ENCODE peak calls at places on chromosomes 12 and 14, in nine cellular contexts. Z is stomach, F is GM12878, L is esophagus muscularis mucosa, B is HepG2, Q is upper lobe of left lung, A is tibial nerve, V is K562, D is suprapubic skin. S is an unnamed sample. For H3K4me1, the result is how much of the 10 kb centered on the place peaks cover.

GRCh38 chr12:47247418-47247817 is 167.7 kb upstream of the AMIGO2 start:
- DNase-seq in Q (peak), L (no peak), Z (peak), A (no peak), B (no peak), F (no peak), V (no peak), D (no peak), S (peak)

GRCh38 chr14:65976771-65977170 is 509.4 kb upstream of the CCDC196 start:
- DNase-seq in B (no peak), D (no peak), Q (no peak), Z (no peak), L (no peak), F (no peak), A (no peak), V (no peak), S (no peak)

GRCh38 chr14:21201732-21202462 is 46.0 kb upstream of the OR5AU1 start:
- DNase-seq in Z (no peak), F (no peak), V (no peak), D (no peak), Q (no peak), L (no peak), B (no peak), A (no peak), S (no peak)

GRCh38 chr12:108253540-108253939 is 85.6 kb downstream of the CMKLR1 start:
- DNase-seq in F (no peak), Q (no peak), B (no peak), L (no peak), D (peak), A (no peak), Z (no peak), V (no peak), S (no peak)

GRCh38 chr14:25055005-25055404 is 5.1 kb upstream of the STXBP6 start:
- DNase-seq in L (no peak), Z (no peak), D (no peak), B (no peak), Q (no peak), V (no peak), F (no peak), A (no peak), S (no peak)

GRCh38 chr14:68824517-68825347 is 31.9 kb upstream of the ZFP36L1 start:
- DNase-seq in L (no peak), D (no peak), B (peak), F (no peak), Q (peak), A (peak), Z (peak), V (peak), S (peak)

GRCh38 chr12:40107803-40108620 is 2.1 kb upstream of the SLC2A13 start:
- DNase-seq in B (no peak), Z (no peak), D (no peak), L (no peak), F (no peak), A (no peak), Q (no peak), V (no peak), S (no peak)

GRCh38 chr14:72558721-72559120 is 335.2 kb downstream of the DPF3 start:
- DNase-seq in L (no peak), F (no peak), A (no peak), B (no peak), V (no peak), Z (no peak), Q (no peak), D (no peak), S (no peak)

GRCh38 chr14:77259025-77259715 is 11.8 kb downstream of the NGB start:
- DNase-seq in D (no peak), Q (no peak), F (no peak), V (no peak), Z (no peak), A (no peak), B (peak), L (no peak), S (no peak)

GRCh38 chr14:91284791-91285548 is 40.5 kb upstream of the GPR68 start:
- DNase-seq in L (no peak), Q (no peak), Z (no peak), B (no peak), D (no peak), F (no peak), V (no peak), A (no peak), S (no peak)

GRCh38 chr14:39265032-39265431 is 31.3 kb downstream of the MIA2 start:
- DNase-seq in B (no peak), Q (no peak), A (no peak), V (no peak), L (no peak), F (no peak), D (no peak), Z (no peak), S (no peak)

DNA sequence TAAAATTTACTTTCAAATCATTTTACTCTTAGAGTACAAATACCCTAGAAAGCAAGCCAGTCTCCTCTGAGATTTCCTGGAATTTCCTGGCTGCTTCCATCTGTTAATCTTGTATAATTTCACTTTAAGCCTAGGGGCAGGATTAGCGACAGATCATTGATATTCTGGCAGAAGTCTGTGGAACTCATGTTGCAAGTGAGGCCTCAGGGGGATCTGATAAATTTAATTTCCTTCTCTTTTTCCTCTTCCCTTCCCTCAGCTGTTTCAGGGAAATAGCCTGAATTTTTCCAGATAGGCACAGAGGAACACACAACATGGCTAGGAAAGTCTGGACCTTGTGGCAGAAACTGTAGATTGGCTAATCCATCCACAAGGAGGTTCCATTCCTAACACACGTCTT is 5.9 kb upstream of the KRT6A start:
- DNase-seq in L (no peak), F (no peak), D (no peak), Z (no peak), Q (no peak), B (no peak), V (no peak), A (no peak), S (no peak)
- TF ChIP-seq EP300 in L (no peak), F (no peak), D (no peak), Z (no peak), Q (no peak), B (no peak), V (no peak), A (peak), S (no peak)

DNA sequence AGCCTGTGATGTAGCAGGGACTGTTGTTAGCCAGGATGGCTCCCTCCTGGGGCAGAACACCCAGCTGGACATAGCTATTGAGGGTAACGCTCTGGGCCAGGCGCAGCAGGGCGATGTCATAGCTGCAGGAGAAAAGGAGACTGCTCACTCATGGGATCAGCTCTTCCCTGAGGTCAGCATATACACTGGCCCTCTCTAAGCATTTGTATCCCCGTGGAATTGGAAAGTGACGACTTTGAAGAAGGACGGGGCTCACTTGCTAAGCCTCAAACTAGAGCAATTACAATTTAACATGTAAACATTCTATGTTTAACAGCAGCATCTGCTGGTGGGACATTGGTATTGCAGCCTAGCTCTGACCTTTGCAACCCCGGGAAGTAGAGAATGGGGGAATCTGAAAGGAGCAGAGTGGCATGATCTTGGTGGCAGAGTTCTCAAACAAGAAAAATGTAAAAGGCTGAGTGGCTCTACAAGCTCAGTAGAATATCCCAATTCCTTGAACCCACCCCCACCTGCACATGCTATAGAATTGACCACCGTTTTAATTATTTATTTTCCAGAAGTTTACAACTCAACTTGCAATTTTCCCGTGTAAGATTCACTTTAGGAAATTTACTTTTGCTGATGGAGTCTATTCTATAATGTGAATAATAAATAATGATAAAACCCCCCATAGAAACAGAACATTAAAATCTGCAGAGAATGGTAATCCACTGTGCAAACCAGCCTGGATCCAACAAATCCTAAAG is 5.0 kb downstream of the CELA1 start:
- DNase-seq in A (peak), Z (peak), Q (peak), L (no peak), F (peak), D (no peak), V (peak), B (peak), S (peak)
- H3K4me3 ChIP-seq in A (no peak), Z (peak), Q (no peak), L (peak), F (no peak), D (no peak), V (no peak), B (no peak), S (no peak)

DNA sequence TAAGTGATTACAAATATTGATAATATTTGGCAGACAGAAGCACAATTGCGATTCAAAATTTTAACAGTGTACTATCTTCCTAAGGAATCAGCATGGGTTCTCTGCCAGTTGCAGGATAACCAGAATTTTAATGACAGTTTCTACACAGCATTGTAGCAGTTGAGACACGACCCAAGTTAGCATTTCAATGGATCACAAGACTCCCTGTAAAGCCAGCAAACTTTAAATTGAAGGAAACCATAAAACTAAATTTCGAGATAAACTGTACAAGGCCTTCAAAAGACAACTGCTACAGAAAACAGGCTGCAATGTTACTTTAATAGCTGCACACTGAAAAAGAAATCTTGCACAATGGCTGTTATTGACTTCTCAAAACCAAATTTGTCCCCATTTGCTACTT is 154.9 kb downstream of the MED13L start:
- DNase-seq in A (no peak), L (no peak), V (no peak), D (no peak), B (no peak), F (no peak), Q (no peak), Z (no peak), S (no peak)
- H3K4me1 ChIP-seq in A (half or more), L (half or more), V (under half), D (half or more), B (under half), F (under half), Q (under half), Z (half or more), S (half or more)

DNA sequence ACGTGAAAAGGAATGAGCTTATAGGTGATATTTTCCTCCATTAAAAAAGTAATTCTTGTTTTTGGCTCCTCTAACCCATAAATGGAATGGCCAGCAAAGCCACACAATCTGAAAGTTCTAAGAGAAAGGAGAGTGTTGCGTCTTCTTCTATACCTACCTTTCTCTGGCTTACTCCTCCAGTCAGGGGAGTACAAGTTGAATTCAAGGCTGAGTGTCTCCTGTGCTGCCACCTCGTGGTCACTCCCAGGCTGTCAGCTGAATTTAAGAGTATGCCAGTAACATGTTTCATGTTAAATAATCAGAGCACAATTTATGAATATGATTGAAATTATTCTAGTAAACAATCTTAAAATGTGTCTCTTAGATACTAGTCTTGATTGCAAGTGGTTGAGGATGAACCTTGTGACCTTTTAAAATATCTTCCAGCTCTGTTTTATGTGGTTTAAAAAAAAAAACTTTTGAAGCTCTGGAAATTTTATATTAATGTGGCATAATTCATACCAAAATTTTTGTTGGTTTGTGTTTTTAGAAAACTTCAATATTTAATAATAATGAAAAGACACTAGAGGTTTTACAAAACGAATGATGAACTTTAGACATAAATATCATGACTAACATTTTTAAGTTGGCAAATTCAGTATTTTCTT is 31.7 kb downstream of the PTHLH start:
- DNase-seq in F (peak), Z (peak), B (peak), Q (peak), A (peak), D (peak), L (no peak), V (peak), S (peak)
- TF ChIP-seq EP300 in F (no peak), Z (no peak), B (no peak), Q (no peak), A (no peak), D (no peak), L (no peak), V (no peak), S (no peak)

DNA sequence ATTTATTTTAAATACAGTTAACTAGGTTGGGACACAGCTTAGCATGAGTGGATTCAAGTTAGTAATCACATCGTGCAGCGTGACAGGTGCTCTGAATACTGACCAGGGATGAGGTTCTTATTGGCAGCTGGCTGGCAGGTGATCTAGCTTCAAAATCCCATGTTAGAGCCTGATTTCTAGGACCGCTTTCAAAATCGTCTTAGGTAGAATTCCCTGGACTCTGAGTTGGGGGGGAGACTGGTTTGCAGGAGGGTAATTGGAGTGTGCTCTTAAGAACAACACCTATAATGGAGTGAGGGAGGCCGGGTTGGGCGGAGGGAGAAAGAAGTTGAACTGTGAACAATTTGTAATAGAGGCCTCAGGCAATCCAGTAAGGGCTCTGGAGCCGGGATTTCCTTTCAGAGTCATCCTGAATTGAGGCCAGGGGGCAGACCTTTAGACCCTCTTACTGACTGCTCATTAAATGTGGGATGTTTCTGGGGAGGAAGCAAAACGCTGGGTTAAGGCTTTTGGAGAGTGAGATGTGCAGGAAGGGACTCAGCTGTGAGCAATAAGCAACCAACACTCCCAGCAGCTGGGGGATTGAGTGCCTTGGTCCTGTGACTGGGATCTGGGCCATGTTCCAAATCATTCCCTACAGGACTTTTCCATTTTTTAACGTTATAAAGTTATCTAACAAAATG is 920 bp upstream of the YARS2 start:
- DNase-seq in D (no peak), Q (no peak), B (no peak), F (no peak), L (no peak), A (no peak), Z (no peak), V (no peak), S (no peak)
- H3K4me3 ChIP-seq in D (peak), Q (no peak), B (peak), F (no peak), L (peak), A (peak), Z (peak), V (peak), S (peak)

GRCh38 chr12:88706286-88706685 is 126.0 kb upstream of the KITLG start:
- DNase-seq in F (no peak), Z (no peak), D (no peak), A (no peak), Q (no peak), V (no peak), B (no peak), L (no peak), S (no peak)

GRCh38 chr12:88703790-88704189 is 123.5 kb upstream of the KITLG start:
- DNase-seq in A (no peak), B (no peak), F (no peak), Z (no peak), L (no peak), Q (no peak), V (no peak), D (no peak), S (no peak)

GRCh38 chr12:88707800-88708199 is 127.5 kb upstream of the KITLG start:
- DNase-seq in D (no peak), F (no peak), A (no peak), B (no peak), L (no peak), Z (no peak), V (no peak), Q (no peak), S (no peak)
- H3K4me1 ChIP-seq in D (under half), F (under half), A (under half), B (under half), L (under half), Z (under half), V (under half), Q (under half), S (under half)

DNA sequence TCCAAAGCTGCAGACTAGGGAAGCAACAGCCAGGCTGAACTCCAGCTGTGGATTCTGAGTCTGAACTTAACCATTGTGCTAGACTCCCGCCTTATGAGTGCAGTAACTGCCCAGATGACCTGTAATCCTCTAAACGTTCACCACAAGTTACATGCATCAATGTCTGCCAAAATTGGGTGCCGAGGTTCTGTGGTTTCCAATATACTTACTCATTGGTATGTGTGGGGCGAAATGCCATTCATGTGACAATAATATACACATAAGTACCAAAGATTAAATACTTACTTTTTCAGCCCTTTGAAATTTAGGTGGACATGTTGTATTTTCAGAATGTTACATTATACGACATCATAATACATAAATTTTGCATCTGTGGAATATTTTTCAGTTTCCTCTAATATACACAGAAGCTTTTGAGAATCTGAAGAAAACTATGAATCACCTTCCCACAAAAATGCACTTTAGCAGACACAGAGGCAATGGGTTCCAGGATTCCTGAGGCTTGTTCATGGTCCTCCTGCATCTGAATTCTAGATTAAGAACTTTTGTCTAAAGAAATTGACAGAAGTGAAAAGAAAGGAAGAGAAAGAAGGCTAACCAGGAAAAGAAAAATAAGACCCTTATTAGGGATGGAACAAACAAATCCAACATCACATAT is 31.7 kb downstream of the GRIP1 start:
- DNase-seq in Z (no peak), A (no peak), L (peak), V (no peak), Q (no peak), B (no peak), D (no peak), F (no peak), S (no peak)
- TF ChIP-seq EP300 in Z (no peak), A (no peak), L (no peak), V (no peak), Q (no peak), B (no peak), D (no peak), F (no peak), S (no peak)

GRCh38 chr14:105481886-105482454 is 4.7 kb upstream of the CRIP1 start:
- DNase-seq in V (peak), Q (peak), F (peak), L (peak), Z (peak), D (peak), B (peak), A (peak), S (peak)
- H3K4me3 ChIP-seq in V (no peak), Q (no peak), F (no peak), L (peak), Z (peak), D (peak), B (no peak), A (peak), S (no peak)

GRCh38 chr12:106841471-106842302 is 67.2 kb downstream of the RIC8B start:
- DNase-seq in Q (peak), L (no peak), B (peak), F (no peak), A (no peak), V (peak), Z (no peak), D (no peak), S (peak)
- H3K4me1 ChIP-seq in Q (under half), L (under half), B (under half), F (under half), A (under half), V (under half), Z (under half), D (under half), S (under half)

GRCh38 chr14:59278111-59278510 is 89.6 kb downstream of the DAAM1 start:
- DNase-seq in V (peak), D (no peak), Q (no peak), A (no peak), Z (no peak), L (no peak), F (no peak), B (peak), S (no peak)

GRCh38 chr14:59274991-59275391 is 86.5 kb downstream of the DAAM1 start:
- DNase-seq in L (no peak), Z (no peak), Q (peak), F (peak), A (no peak), V (no peak), D (no peak), B (no peak), S (no peak)

GRCh38 chr14:59275668-59276067 is 87.2 kb downstream of the DAAM1 start:
- DNase-seq in F (peak), D (no peak), L (no peak), V (peak), A (no peak), Q (no peak), Z (no peak), B (peak), S (no peak)

GRCh38 chr14:59277659-59278058 is 89.2 kb downstream of the DAAM1 start:
- DNase-seq in A (no peak), V (peak), D (no peak), L (no peak), Z (no peak), Q (no peak), B (no peak), F (no peak), S (no peak)

GRCh38 chr14:59276235-59276634 is 87.8 kb downstream of the DAAM1 start:
- DNase-seq in Q (no peak), V (no peak), B (no peak), L (no peak), A (no peak), D (no peak), F (no peak), Z (no peak), S (no peak)
- TF ChIP-seq EP300 in Q (no peak), V (no peak), B (no peak), L (no peak), A (no peak), D (no peak), F (peak), Z (no peak), S (no peak)

S was measured in transverse colon.